ENCODE peak calls at places on chromosomes 1 and 21, in seven cellular contexts. One of them, this sample, is unnamed.

GRCh38 chr1:168082008-168082876 is 54.5 kb downstream of the GPR161 start:
- DNase-seq in neural progenitor cell: peak; percentile 82
- DNase-seq in mesothelial cell of epicardium: no peak
- DNase-seq in A549: peak; percentile 75
- DNase-seq in ovary: peak; percentile 76
- DNase-seq in stimulated activated CD4-positive, alpha-beta T cell treated with anti-CD3 and anti-CD28 coated beads, TNF-alpha, amount 100 ng/mL, for 1 hour: peak; percentile 41
- DNase-seq in CD8-positive, alpha-beta memory T cell: peak; percentile 42
- DNase-seq in this sample: peak; percentile 59

GRCh38 chr1:37058424-37058988 is 24.2 kb upstream of the GRIK3 start:
- DNase-seq in neural progenitor cell: no peak
- DNase-seq in mesothelial cell of epicardium: no peak
- DNase-seq in A549: no peak
- DNase-seq in ovary: no peak
- DNase-seq in stimulated activated CD4-positive, alpha-beta T cell treated with anti-CD3 and anti-CD28 coated beads, TNF-alpha, amount 100 ng/mL, for 1 hour: no peak
- DNase-seq in CD8-positive, alpha-beta memory T cell: no peak
- DNase-seq in this sample: no peak

GRCh38 chr1:226474041-226474440 is 66.1 kb upstream of the PARP1 start:
- DNase-seq in neural progenitor cell: no peak
- DNase-seq in mesothelial cell of epicardium: no peak
- DNase-seq in A549: no peak
- DNase-seq in ovary: no peak
- DNase-seq in stimulated activated CD4-positive, alpha-beta T cell treated with anti-CD3 and anti-CD28 coated beads, TNF-alpha, amount 100 ng/mL, for 1 hour: no peak
- DNase-seq in CD8-positive, alpha-beta memory T cell: no peak
- DNase-seq in this sample: no peak

GRCh38 chr1:206873603-206874188 is 8.3 kb downstream of the IL20 start:
- DNase-seq in neural progenitor cell: no peak
- DNase-seq in mesothelial cell of epicardium: no peak
- DNase-seq in A549: no peak
- DNase-seq in ovary: no peak
- DNase-seq in stimulated activated CD4-positive, alpha-beta T cell treated with anti-CD3 and anti-CD28 coated beads, TNF-alpha, amount 100 ng/mL, for 1 hour: no peak
- DNase-seq in CD8-positive, alpha-beta memory T cell: no peak
- DNase-seq in this sample: no peak

GRCh38 chr1:61012365-61012764 is 70.0 kb upstream of the NFIA start:
- DNase-seq in neural progenitor cell: no peak
- DNase-seq in mesothelial cell of epicardium: no peak
- DNase-seq in A549: no peak
- DNase-seq in ovary: no peak
- DNase-seq in stimulated activated CD4-positive, alpha-beta T cell treated with anti-CD3 and anti-CD28 coated beads, TNF-alpha, amount 100 ng/mL, for 1 hour: no peak
- DNase-seq in CD8-positive, alpha-beta memory T cell: no peak
- DNase-seq in this sample: no peak

GRCh38 chr1:86706018-86706417 is 1.6 kb downstream of the SH3GLB1 start:
- DNase-seq in neural progenitor cell: no peak
- DNase-seq in mesothelial cell of epicardium: no peak
- DNase-seq in A549: no peak
- DNase-seq in ovary: no peak
- DNase-seq in stimulated activated CD4-positive, alpha-beta T cell treated with anti-CD3 and anti-CD28 coated beads, TNF-alpha, amount 100 ng/mL, for 1 hour: no peak
- DNase-seq in CD8-positive, alpha-beta memory T cell: no peak
- DNase-seq in this sample: no peak

GRCh38 chr21:32674038-32674437 is 53.8 kb downstream of the SYNJ1 start:
- DNase-seq in neural progenitor cell: no peak
- DNase-seq in mesothelial cell of epicardium: no peak
- DNase-seq in A549: no peak
- DNase-seq in ovary: no peak
- DNase-seq in stimulated activated CD4-positive, alpha-beta T cell treated with anti-CD3 and anti-CD28 coated beads, TNF-alpha, amount 100 ng/mL, for 1 hour: no peak
- DNase-seq in CD8-positive, alpha-beta memory T cell: no peak
- DNase-seq in this sample: no peak

GRCh38 chr21:34198232-34199120 is 125.1 kb downstream of the MRPS6 start:
- DNase-seq in neural progenitor cell: no peak
- DNase-seq in mesothelial cell of epicardium: no peak
- DNase-seq in A549: no peak
- DNase-seq in ovary: no peak
- DNase-seq in stimulated activated CD4-positive, alpha-beta T cell treated with anti-CD3 and anti-CD28 coated beads, TNF-alpha, amount 100 ng/mL, for 1 hour: no peak
- DNase-seq in CD8-positive, alpha-beta memory T cell: peak; percentile 4
- DNase-seq in this sample: no peak

GRCh38 chr1:202187040-202187671 is 6.4 kb upstream of the LGR6 start:
- DNase-seq in neural progenitor cell: no peak
- DNase-seq in mesothelial cell of epicardium: no peak
- DNase-seq in A549: no peak
- DNase-seq in ovary: no peak
- DNase-seq in stimulated activated CD4-positive, alpha-beta T cell treated with anti-CD3 and anti-CD28 coated beads, TNF-alpha, amount 100 ng/mL, for 1 hour: no peak
- DNase-seq in CD8-positive, alpha-beta memory T cell: no peak
- DNase-seq in this sample: no peak

GRCh38 chr1:87370519-87370918 is 41.8 kb downstream of the LMO4 start:
- DNase-seq in neural progenitor cell: peak; percentile 35
- DNase-seq in mesothelial cell of epicardium: no peak
- DNase-seq in A549: no peak
- DNase-seq in ovary: no peak
- DNase-seq in stimulated activated CD4-positive, alpha-beta T cell treated with anti-CD3 and anti-CD28 coated beads, TNF-alpha, amount 100 ng/mL, for 1 hour: no peak
- DNase-seq in CD8-positive, alpha-beta memory T cell: no peak
- DNase-seq in this sample: no peak

GRCh38 chr1:168437821-168438220 is 106.0 kb downstream of the XCL2 start:
- DNase-seq in neural progenitor cell: no peak
- DNase-seq in mesothelial cell of epicardium: no peak
- DNase-seq in A549: no peak
- DNase-seq in ovary: no peak
- DNase-seq in stimulated activated CD4-positive, alpha-beta T cell treated with anti-CD3 and anti-CD28 coated beads, TNF-alpha, amount 100 ng/mL, for 1 hour: no peak
- DNase-seq in CD8-positive, alpha-beta memory T cell: no peak
- DNase-seq in this sample: no peak

GRCh38 chr21:41630917-41631316 is 123.0 kb upstream of the TMPRSS2 start:
- DNase-seq in neural progenitor cell: no peak
- DNase-seq in mesothelial cell of epicardium: no peak
- DNase-seq in A549: no peak
- DNase-seq in ovary: no peak
- DNase-seq in stimulated activated CD4-positive, alpha-beta T cell treated with anti-CD3 and anti-CD28 coated beads, TNF-alpha, amount 100 ng/mL, for 1 hour: no peak
- DNase-seq in CD8-positive, alpha-beta memory T cell: no peak
- DNase-seq in this sample: no peak

GRCh38 chr1:200328379-200328778 is 81.5 kb downstream of the ZNF281 start:
- DNase-seq in neural progenitor cell: no peak
- DNase-seq in mesothelial cell of epicardium: no peak
- DNase-seq in A549: no peak
- DNase-seq in ovary: no peak
- DNase-seq in stimulated activated CD4-positive, alpha-beta T cell treated with anti-CD3 and anti-CD28 coated beads, TNF-alpha, amount 100 ng/mL, for 1 hour: no peak
- DNase-seq in CD8-positive, alpha-beta memory T cell: no peak
- DNase-seq in this sample: no peak

GRCh38 chr1:220221269-220221668 is 51.0 kb downstream of the RAB3GAP2 start:
- DNase-seq in neural progenitor cell: no peak
- DNase-seq in mesothelial cell of epicardium: no peak
- DNase-seq in A549: no peak
- DNase-seq in ovary: no peak
- DNase-seq in stimulated activated CD4-positive, alpha-beta T cell treated with anti-CD3 and anti-CD28 coated beads, TNF-alpha, amount 100 ng/mL, for 1 hour: no peak
- DNase-seq in CD8-positive, alpha-beta memory T cell: no peak
- DNase-seq in this sample: no peak

GRCh38 chr1:235503333-235504121 is 725 bp downstream of the B3GALNT2 start:
- DNase-seq in neural progenitor cell: peak; percentile 86
- DNase-seq in mesothelial cell of epicardium: peak; percentile 33
- DNase-seq in A549: peak; percentile 54
- DNase-seq in ovary: peak; percentile 59
- DNase-seq in stimulated activated CD4-positive, alpha-beta T cell treated with anti-CD3 and anti-CD28 coated beads, TNF-alpha, amount 100 ng/mL, for 1 hour: no peak
- DNase-seq in CD8-positive, alpha-beta memory T cell: peak; percentile 7
- DNase-seq in this sample: peak; percentile 76

GRCh38 chr1:215905493-215906095 is 338.5 kb downstream of the KCTD3 start:
- DNase-seq in neural progenitor cell: no peak
- DNase-seq in mesothelial cell of epicardium: no peak
- DNase-seq in A549: no peak
- DNase-seq in ovary: no peak
- DNase-seq in stimulated activated CD4-positive, alpha-beta T cell treated with anti-CD3 and anti-CD28 coated beads, TNF-alpha, amount 100 ng/mL, for 1 hour: no peak
- DNase-seq in CD8-positive, alpha-beta memory T cell: no peak
- DNase-seq in this sample: no peak

GRCh38 chr1:173996995-173997394 is 25.2 kb downstream of the RC3H1 start:
- DNase-seq in neural progenitor cell: no peak
- DNase-seq in mesothelial cell of epicardium: no peak
- DNase-seq in A549: no peak
- DNase-seq in ovary: no peak
- DNase-seq in stimulated activated CD4-positive, alpha-beta T cell treated with anti-CD3 and anti-CD28 coated beads, TNF-alpha, amount 100 ng/mL, for 1 hour: no peak
- DNase-seq in CD8-positive, alpha-beta memory T cell: no peak
- DNase-seq in this sample: no peak

GRCh38 chr1:6500446-6501406 is 9.3 kb upstream of the PLEKHG5 start:
- DNase-seq in neural progenitor cell: no peak
- DNase-seq in mesothelial cell of epicardium: no peak
- DNase-seq in A549: no peak
- DNase-seq in ovary: peak; percentile 34
- DNase-seq in stimulated activated CD4-positive, alpha-beta T cell treated with anti-CD3 and anti-CD28 coated beads, TNF-alpha, amount 100 ng/mL, for 1 hour: no peak
- DNase-seq in CD8-positive, alpha-beta memory T cell: no peak
- DNase-seq in this sample: no peak

GRCh38 chr1:219782311-219782710 is 146.0 kb downstream of the SLC30A10 start:
- DNase-seq in neural progenitor cell: peak; percentile 60
- DNase-seq in mesothelial cell of epicardium: no peak
- DNase-seq in A549: no peak
- DNase-seq in ovary: no peak
- DNase-seq in stimulated activated CD4-positive, alpha-beta T cell treated with anti-CD3 and anti-CD28 coated beads, TNF-alpha, amount 100 ng/mL, for 1 hour: no peak
- DNase-seq in CD8-positive, alpha-beta memory T cell: no peak
- DNase-seq in this sample: no peak